ENCODE peak calls at places on chromosomes 4 and X, in six cellular contexts. J is IMR-90, D is mesenchymal stem cell, R is mesendoderm, E is H9, G is H1. O is an unnamed sample. For H3K4me1, the result is how much of the 10 kb centered on the place peaks cover.

GRCh38 chr4:86401826-86402225 is 42.0 kb upstream of the MAPK10 start:
- DNase-seq in J (peak), D (no peak), R (no peak), E (no peak), G (no peak), O (no peak)

GRCh38 chr4:11729548-11729947 is 300.9 kb upstream of the HS3ST1 start:
- DNase-seq in J (peak), D (peak), R (no peak), E (no peak), G (no peak), O (no peak)

GRCh38 chr4:78004270-78004669 is 52.9 kb upstream of the FRAS1 start:
- DNase-seq in J (no peak), D (no peak), R (no peak), E (no peak), G (no peak), O (no peak)

GRCh38 chr4:577499-578450 is 1.7 kb upstream of the TMEM271 start:
- DNase-seq in J (no peak), D (peak), R (peak), E (peak), G (peak), O (peak)

GRCh38 chr4:84091266-84091665 is 407.8 kb downstream of the NKX6-1 start:
- DNase-seq in J (no peak), D (no peak), R (no peak), E (no peak), G (no peak), O (no peak)

GRCh38 chr4:182263562-182263961 is 20.4 kb downstream of the TENM3 start:
- DNase-seq in J (no peak), D (no peak), R (no peak), E (no peak), G (no peak), O (no peak)

GRCh38 chr4:95506264-95506663 is 42.5 kb downstream of the UNC5C start:
- DNase-seq in J (peak), D (peak), R (peak), E (no peak), G (no peak), O (no peak)

GRCh38 chr4:112532267-112532666 is 16.3 kb upstream of the NEUROG2 start:
- DNase-seq in J (peak), D (no peak), R (no peak), E (no peak), G (no peak), O (no peak)

GRCh38 chrX:24662344-24662743 is 15.2 kb upstream of the PCYT1B start:
- DNase-seq in J (no peak), D (no peak), R (no peak), E (no peak), G (no peak), O (no peak)

GRCh38 chr4:29278580-29278979 is 1441.6 kb upstream of the PCDH7 start:
- DNase-seq in J (peak), D (peak), R (no peak), E (no peak), G (no peak), O (no peak)

GRCh38 chr4:30847157-30847556 is 127.0 kb downstream of the PCDH7 start:
- DNase-seq in J (peak), D (peak), R (peak), E (peak), G (peak), O (no peak)

GRCh38 chrX:78199851-78200250 is 60.4 kb upstream of the TAF9B start:
- DNase-seq in J (peak), D (peak), R (peak), E (no peak), G (no peak), O (no peak)

GRCh38 chr4:152257601-152258066 is 278.3 kb downstream of the FBXW7 start:
- DNase-seq in J (peak), D (peak), R (peak), E (no peak), G (no peak), O (peak)

GRCh38 chr4:36523182-36523581 is 241.8 kb downstream of the DTHD1 start:
- DNase-seq in J (no peak), D (no peak), R (peak), E (no peak), G (no peak), O (peak)

GRCh38 chrX:53383376-53384087 is 38.9 kb downstream of the SMC1A start:
- DNase-seq in J (no peak), D (no peak), R (no peak), E (no peak), G (no peak), O (no peak)

GRCh38 chrX:70485466-70485865 is 40.8 kb downstream of the DLG3 start:
- DNase-seq in J (no peak), D (no peak), R (no peak), E (no peak), G (no peak), O (no peak)

GRCh38 chr4:119314356-119314755 is 7.6 kb downstream of the FABP2 start:
- DNase-seq in J (peak), D (peak), R (peak), E (no peak), G (no peak), O (no peak)

GRCh38 chrX:115233497-115234219 is at the start of gene LRCH2:
- DNase-seq in J (peak), D (peak), R (peak), E (peak), G (no peak), O (peak)

GRCh38 chr4:47835489-47835888 is 2.4 kb downstream of the CORIN start:
- DNase-seq in J (peak), D (no peak), R (peak), E (peak), G (no peak), O (no peak)

GRCh38 chrX:17848545-17849265 is 12.4 kb downstream of the RAI2 start:
- DNase-seq in J (no peak), D (no peak), R (no peak), E (no peak), G (no peak), O (no peak)

GRCh38 chrX:40086569-40087335 is 11.0 kb downstream of the BCOR start:
- DNase-seq in J (peak), D (peak), R (no peak), E (peak), G (no peak), O (no peak)

GRCh38 chr4:123443401-123444297 is 47.1 kb downstream of the SPRY1 start:
- DNase-seq in J (peak), D (peak), R (peak), E (no peak), G (no peak), O (no peak)

GRCh38 chrX:135632353-135632752 is 81.1 kb upstream of the CT45A1 start:
- DNase-seq in J (no peak), D (no peak), R (no peak), E (no peak), G (no peak), O (no peak)

GRCh38 chrX:119790977-119791436 is 423 bp downstream of the RPL39 start:
- DNase-seq in J (peak), D (peak), R (peak), E (no peak), G (no peak), O (no peak)

GRCh38 chr4:155062948-155063347 is 145.5 kb upstream of the NPY2R start:
- DNase-seq in J (no peak), D (no peak), R (no peak), E (no peak), G (no peak), O (no peak)

GRCh38 chr4:85595796-85596559 is 121.0 kb downstream of the ARHGAP24 start:
- DNase-seq in J (no peak), D (no peak), R (no peak), E (no peak), G (no peak), O (no peak)

GRCh38 chrX:39869846-39870601 is 227.7 kb downstream of the BCOR start:
- DNase-seq in J (peak), D (no peak), R (no peak), E (no peak), G (no peak), O (no peak)

GRCh38 chrX:13815664-13816063 is 1.2 kb downstream of the GPM6B start:
- DNase-seq in J (no peak), D (no peak), R (no peak), E (no peak), G (no peak), O (no peak)

GRCh38 chr4:161653697-161654096 is 510.1 kb downstream of the FSTL5 start:
- DNase-seq in J (no peak), D (no peak), R (no peak), E (no peak), G (no peak), O (no peak)
- H2BK15ac ChIP-seq in J (no peak), D (no peak), R (no peak), E (no peak), G (no peak), O (no peak)

GRCh38 chrX:112798736-112799135 is 41.9 kb downstream of the AMOT start:
- DNase-seq in J (no peak), D (no peak), R (no peak), E (no peak), G (no peak), O (no peak)

GRCh38 chrX:112800901-112801775 is 39.5 kb downstream of the AMOT start:
- DNase-seq in J (no peak), D (no peak), R (peak), E (no peak), G (no peak), O (peak)

GRCh38 chrX:112808007-112808406 is 32.6 kb downstream of the AMOT start:
- DNase-seq in J (no peak), D (no peak), R (no peak), E (no peak), G (no peak), O (no peak)

GRCh38 chrX:112799425-112799824 is 41.2 kb downstream of the AMOT start:
- DNase-seq in J (no peak), D (no peak), R (no peak), E (no peak), G (no peak), O (no peak)

GRCh38 chrX:112803060-112803459 is 37.6 kb downstream of the AMOT start:
- DNase-seq in J (no peak), D (no peak), R (no peak), E (no peak), G (no peak), O (no peak)
- H3K23ac ChIP-seq in J (no peak), D (no peak), R (no peak), E (no peak), G (no peak), O (no peak)

DNA sequence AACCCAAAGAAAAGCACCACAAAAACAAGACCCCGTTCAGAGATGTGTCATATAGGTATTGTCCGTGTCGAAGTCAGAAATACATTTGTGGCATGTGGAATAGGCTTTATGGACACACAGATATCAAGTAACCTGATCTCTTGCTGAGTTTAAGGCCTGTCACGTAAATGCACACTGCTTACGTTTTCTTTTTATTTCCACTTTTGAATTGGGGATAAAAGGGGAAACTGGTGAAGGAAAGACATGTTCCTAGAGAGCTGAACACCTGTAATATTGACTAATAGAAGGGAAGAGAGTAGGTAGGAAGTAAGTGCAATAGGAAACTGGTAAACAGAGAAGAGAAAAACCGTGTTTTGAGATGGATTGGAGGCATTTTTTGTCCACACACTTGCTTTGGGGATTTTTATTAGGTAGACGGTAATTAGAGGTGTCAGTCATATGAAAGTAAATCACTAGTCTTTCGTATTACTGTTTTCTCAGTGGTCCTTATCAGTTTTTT is 24.9 kb downstream of the TMEM131L start:
- DNase-seq in J (no peak), D (no peak), R (no peak), E (no peak), G (no peak), O (no peak)
- H3K4me1 ChIP-seq in J (under half), D (under half), R (under half), E (under half), G (under half), O (under half)

DNA sequence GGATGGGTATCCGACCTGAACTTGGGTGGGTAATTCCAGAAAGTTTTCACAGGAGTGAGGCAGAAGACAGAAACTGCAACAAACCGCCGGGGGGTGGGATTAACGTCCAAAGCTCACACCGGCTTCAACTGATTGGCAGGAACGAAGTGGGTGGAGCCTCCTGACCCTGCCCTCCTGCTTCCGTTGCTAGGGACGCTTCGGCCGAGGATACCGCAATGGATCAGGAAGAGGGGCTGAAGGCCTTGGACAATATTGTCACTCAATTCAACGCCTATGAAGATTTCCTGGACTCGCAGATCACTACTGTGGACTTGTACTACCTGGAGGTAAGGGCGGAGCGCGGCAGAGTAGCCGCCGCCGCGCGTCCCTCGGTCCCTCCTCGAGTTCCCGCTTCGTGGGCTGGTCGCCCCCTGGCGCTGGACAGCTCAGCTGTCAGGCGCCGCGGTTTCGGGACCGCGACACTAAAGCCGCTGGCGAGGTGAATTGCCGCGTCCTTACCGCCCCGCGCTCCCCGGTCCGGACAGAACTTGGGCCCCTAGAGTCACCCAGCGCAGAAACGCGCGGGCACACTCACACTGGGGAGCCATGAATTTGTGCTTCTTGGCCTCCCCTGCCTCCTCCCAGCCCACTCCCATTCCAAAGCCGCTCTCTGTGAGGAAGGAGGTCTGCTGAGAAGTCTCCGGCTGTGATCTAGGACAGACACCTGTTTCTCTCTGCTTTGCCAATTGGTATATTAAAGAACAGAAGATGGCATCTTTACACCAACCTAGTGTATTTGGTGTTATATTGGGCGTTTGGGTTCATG is at the start of gene CFAP299:
- DNase-seq in J (peak), D (peak), R (peak), E (peak), G (peak), O (peak)
- H2BK15ac ChIP-seq in J (no peak), D (no peak), R (no peak), E (no peak), G (no peak), O (no peak)

DNA sequence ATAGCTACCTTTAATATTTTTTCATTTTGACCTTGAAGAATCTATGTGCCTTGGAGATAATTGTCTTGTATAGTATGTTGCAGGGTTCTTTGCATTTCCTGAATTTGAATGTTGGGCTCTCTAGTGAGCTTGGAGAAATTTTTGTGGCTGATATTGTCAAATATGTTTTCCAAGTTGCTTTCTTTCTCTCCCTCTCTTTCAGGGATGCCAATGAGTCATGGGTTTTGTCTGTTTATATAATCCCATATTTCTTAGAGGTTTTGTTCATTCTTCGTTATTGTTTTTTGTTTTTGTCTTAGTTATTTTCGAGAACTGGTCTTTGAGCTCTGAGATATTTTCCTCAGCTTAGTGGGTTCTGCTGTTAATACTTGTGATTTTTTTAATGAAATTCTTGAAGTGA is 20.7 kb downstream of the RAB40AL start:
- DNase-seq in J (peak), D (peak), R (no peak), E (no peak), G (no peak), O (no peak)
- H3K23ac ChIP-seq in J (no peak), D (no peak), R (no peak), E (no peak), G (no peak), O (no peak)

DNA sequence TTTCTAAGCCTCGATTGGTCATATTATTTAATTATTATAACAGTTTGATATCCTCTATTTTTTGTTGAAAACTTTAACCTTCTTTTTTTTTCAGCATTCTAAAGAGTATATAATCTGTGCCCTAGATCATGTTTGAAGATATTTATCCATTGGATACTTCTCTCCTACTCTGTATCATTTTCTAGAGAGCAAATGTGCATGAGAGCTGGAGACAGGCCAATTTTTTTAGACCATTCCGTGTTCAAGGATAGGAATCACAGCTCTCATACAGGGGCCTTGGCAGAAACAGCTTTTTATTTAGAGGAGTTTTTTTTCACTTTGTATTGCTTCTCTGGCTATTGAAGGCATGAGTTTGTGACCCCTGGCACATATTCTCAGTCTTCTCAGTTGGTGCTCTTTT is 57.7 kb upstream of the TBC1D14 start:
- DNase-seq in J (no peak), D (no peak), R (no peak), E (no peak), G (no peak), O (no peak)
- H3K4me1 ChIP-seq in J (under half), D (under half), R (under half), E (under half), G (under half), O (under half)

O was measured in neuronal stem cell.